ENCODE peak calls at places on chromosomes 11 and 22, in seven cellular contexts. H is body of pancreas, J is HCT116, F is suprapubic skin, Z is sigmoid colon, T is tibial nerve, I is H54. P is an unnamed sample.

GRCh38 chr22:46572911-46573780 is 35.7 kb upstream of the CELSR1 start:
- DNase-seq in J (no peak), F (peak), T (peak), I (no peak), Z (peak), H (peak), P (no peak)

GRCh38 chr11:7892059-7892699 is 38.9 kb downstream of the OR10A6 start:
- DNase-seq in H (no peak), I (peak), J (no peak), F (no peak), T (no peak), Z (no peak), P (no peak)

GRCh38 chr11:102062106-102062505 is 14.9 kb downstream of the CFAP300 start:
- DNase-seq in J (no peak), I (no peak), H (no peak), T (no peak), F (no peak), Z (no peak), P (no peak)

GRCh38 chr11:115500547-115501503 is 3.4 kb downstream of the CADM1 start:
- DNase-seq in Z (no peak), T (no peak), J (no peak), F (no peak), I (no peak), H (no peak), P (no peak)

GRCh38 chr11:11416917-11417316 is 63.9 kb upstream of the CSNK2A3 start:
- DNase-seq in H (no peak), Z (no peak), F (no peak), I (peak), J (no peak), T (no peak), P (no peak)

GRCh38 chr11:120125005-120125404 is 12.9 kb downstream of the TRIM29 start:
- DNase-seq in T (no peak), Z (no peak), F (peak), I (peak), J (peak), H (no peak), P (no peak)

GRCh38 chr11:63020671-63021255 is 5.1 kb upstream of the SLC22A8 start:
- DNase-seq in H (no peak), Z (no peak), T (no peak), J (peak), I (peak), F (no peak), P (no peak)

GRCh38 chr22:40009231-40009769 is 14.5 kb downstream of the FAM83F start:
- DNase-seq in J (no peak), F (no peak), H (peak), I (peak), T (no peak), Z (no peak), P (no peak)

GRCh38 chr22:47376322-47376700 is 613.9 kb downstream of the TBC1D22A start:
- DNase-seq in I (no peak), T (no peak), J (no peak), Z (peak), F (peak), H (no peak), P (no peak)

GRCh38 chr22:50244420-50245213 is at the start of gene TUBGCP6:
- DNase-seq in J (peak), I (peak), H (peak), Z (peak), T (peak), F (peak), P (peak)
- TF ChIP-seq POLR2A in J (peak), I (peak), H (peak), Z (peak), T (peak), F (peak), P (peak)

DNA sequence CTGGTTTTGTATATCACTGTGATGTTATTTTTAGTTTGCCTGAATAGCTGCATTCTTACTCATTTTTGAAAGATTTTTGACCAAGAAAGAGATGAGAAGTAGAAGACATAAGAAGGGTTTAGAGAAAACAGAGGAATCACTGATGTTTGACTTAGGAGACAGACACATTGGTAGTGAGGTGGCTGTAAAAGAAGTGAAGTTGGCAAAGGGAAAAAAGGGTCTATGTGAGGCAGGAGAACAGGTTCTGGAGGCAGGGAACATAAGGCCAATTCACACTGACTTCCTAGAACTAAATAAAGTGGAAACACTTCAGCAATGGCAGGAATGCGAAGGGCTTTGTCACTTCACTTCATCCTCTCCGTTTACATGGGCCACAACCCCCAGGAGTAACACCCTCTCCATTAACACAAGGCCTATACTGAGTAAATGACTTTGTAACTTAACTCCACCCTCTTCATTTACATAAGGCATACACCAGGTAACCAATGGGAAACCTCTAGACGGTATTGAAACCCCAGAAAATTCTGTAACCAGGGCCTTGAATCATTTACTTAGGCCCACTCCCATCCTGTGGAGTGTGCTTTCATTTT is 36.6 kb downstream of the CTSC start:
- DNase-seq in H (no peak), Z (no peak), F (no peak), J (no peak), I (no peak), T (no peak), P (no peak)
- TF ChIP-seq POLR2A in H (no peak), Z (no peak), F (no peak), J (no peak), I (no peak), T (no peak), P (no peak)

GRCh38 chr11:3641701-3642070 is at the start of gene ART5:
- DNase-seq in J (no peak), H (no peak), T (no peak), Z (no peak), I (no peak), F (no peak), P (no peak)

GRCh38 chr11:3641191-3641590 is 601 bp downstream of the ART5 start:
- DNase-seq in I (no peak), J (no peak), F (no peak), T (no peak), H (no peak), Z (no peak), P (no peak)

GRCh38 chr11:3644817-3645235 is at the start of gene ART1:
- DNase-seq in Z (no peak), F (no peak), J (peak), I (no peak), H (no peak), T (no peak), P (no peak)

GRCh38 chr11:3639841-3640240 is 2.0 kb downstream of the ART5 start:
- DNase-seq in F (no peak), T (no peak), J (no peak), H (no peak), I (no peak), Z (no peak), P (no peak)

GRCh38 chr11:3642071-3642951 is 519 bp upstream of the ART5 start:
- DNase-seq in J (peak), H (peak), I (peak), Z (peak), T (peak), F (peak), P (peak)
- TF ChIP-seq POLR2A in J (no peak), H (no peak), I (no peak), Z (no peak), T (no peak), F (no peak), P (no peak)

GRCh38 chr22:22408731-22409696 is 99.5 kb downstream of the ZNF280B start:
- DNase-seq in H (peak), T (peak), I (no peak), Z (no peak), J (peak), F (no peak), P (peak)
- TF ChIP-seq POLR2A in H (no peak), T (no peak), I (no peak), Z (no peak), J (no peak), F (no peak), P (no peak)

GRCh38 chr11:13368041-13368446 is 90.5 kb downstream of the BMAL1 start:
- DNase-seq in F (no peak), I (no peak), T (no peak), Z (no peak), J (no peak), H (no peak), P (no peak)
- TF ChIP-seq POLR2A in F (no peak), I (no peak), T (no peak), Z (no peak), J (no peak), H (no peak), P (no peak)

DNA sequence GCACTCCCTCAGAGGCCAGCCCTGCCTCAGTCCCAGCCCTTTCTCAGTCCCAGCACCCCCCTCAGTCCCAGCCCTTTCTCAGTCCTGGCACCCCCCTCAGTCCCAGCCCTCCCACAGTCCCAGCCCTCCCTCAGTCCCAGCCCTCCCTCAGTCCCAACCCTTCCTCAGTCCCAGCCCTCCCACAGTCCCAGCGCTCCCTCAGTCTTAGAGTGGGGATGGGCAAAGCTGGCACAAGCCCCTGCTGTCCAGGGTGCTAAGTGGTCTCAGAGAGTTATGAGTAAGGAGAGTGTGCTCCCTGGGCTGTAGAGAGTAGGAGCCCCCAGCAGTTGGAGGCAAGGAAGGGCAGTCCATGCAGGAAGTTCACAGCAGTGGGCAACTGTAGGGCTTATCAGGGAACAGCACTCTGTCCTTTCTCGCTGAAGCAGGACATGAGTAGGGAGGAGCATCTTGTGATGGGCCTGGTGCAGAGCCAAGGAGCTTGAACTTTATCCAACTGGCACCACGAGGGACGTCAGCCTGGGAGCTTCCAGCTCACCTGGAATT is 51.4 kb upstream of the CRYBB3 start:
- DNase-seq in I (no peak), J (no peak), Z (peak), H (peak), T (no peak), F (no peak), P (no peak)
- TF ChIP-seq POLR2A in I (no peak), J (no peak), Z (no peak), H (no peak), T (no peak), F (no peak), P (no peak)

GRCh38 chr22:20779014-20779812 is 5.3 kb downstream of the SERPIND1 start:
- DNase-seq in H (no peak), F (no peak), T (peak), Z (no peak), J (no peak), I (no peak), P (no peak)
- TF ChIP-seq POLR2A in H (no peak), F (no peak), T (no peak), Z (no peak), J (no peak), I (no peak), P (no peak)

GRCh38 chr11:128517457-128518230 is 69.7 kb downstream of the ETS1 start:
- DNase-seq in Z (no peak), H (no peak), T (no peak), J (no peak), I (no peak), F (no peak), P (no peak)
- TF ChIP-seq POLR2A in Z (no peak), H (no peak), T (no peak), J (no peak), I (no peak), F (no peak), P (no peak)

DNA sequence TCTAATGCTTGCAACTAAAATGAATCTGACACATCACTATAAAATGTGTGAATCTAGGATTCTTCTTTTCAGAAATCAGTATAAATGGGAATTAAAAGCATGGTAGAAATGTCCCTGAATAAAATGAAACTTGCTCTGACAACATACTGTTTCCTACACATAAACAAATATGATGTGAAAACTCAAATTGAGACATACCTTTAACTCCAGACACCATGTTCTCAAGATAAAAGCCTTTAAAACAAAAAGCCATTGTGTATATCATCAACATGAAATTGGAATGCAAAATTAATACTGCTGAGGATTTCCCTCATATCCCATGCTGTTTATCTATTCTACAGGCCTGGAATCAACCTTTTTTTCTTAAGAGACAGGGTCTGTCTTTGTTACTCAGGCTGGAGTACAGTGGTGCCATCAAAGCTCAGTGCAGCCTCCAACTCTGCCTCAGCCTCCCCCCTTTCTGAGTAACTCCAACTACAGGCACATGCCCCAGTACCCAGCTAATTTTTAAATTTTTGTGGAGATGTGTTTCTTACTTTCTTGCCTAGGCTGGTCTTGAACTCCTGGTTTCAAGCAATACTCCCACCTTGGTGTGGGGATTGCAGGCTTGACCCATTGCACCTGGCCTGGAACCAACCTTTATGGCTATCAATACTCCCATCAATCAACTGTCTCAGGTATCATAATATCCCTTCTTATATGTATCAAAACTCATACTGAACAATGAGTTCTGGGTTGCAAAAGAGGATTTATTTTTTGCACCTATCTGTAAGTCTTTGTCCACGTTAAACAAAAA is 6.7 kb downstream of the TAF1D start:
- DNase-seq in H (no peak), J (no peak), T (no peak), F (no peak), Z (no peak), I (no peak), P (no peak)
- TF ChIP-seq POLR2A in H (no peak), J (no peak), T (no peak), F (no peak), Z (no peak), I (no peak), P (no peak)

GRCh38 chr22:41831383-41831782 is 1.5 kb upstream of the SREBF2 start:
- DNase-seq in Z (no peak), T (no peak), I (no peak), F (no peak), J (no peak), H (no peak), P (no peak)

GRCh38 chr22:41832553-41833368 is at the start of gene SREBF2:
- DNase-seq in J (peak), I (peak), F (peak), Z (peak), T (peak), H (peak), P (peak)

GRCh38 chr22:41834005-41834975 is 1.4 kb downstream of the SREBF2 start:
- DNase-seq in Z (no peak), H (no peak), F (no peak), T (no peak), J (no peak), I (no peak), P (no peak)

GRCh38 chr22:41831828-41832552 is 915 bp upstream of the SREBF2 start:
- DNase-seq in J (no peak), H (no peak), F (no peak), T (no peak), Z (no peak), I (no peak), P (no peak)

DNA sequence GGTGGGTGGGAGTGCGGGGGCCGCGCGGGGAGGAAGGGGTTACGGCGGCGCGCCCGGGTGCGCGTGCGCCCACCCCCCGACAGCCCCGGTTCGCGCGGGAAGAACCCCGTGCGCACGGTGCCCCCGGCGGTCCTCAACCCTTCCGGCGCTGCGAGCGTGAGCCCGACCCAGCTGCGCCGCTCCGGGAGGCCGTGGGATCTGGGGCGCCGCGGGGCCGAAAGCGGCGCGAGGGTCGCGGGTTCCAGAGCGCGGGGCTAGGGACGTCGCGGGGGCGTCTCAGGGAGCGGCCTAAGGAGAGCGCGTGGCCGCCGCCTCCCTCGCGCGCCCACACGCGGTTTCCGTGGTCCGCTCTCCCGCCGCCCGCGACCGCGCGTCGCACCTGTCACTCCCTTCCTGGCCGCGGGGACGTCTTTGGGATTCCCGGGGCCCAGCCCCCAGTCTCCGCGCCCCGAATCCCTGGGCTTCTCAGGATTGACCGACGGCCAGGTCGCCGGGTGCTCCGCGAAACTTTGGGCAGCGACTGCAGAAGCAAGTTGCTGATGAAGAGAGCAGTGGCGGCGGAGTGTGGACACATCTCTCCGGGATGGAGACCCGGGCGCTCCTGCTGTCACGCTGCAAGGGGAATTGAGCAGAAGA is 582 bp downstream of the SREBF2 start:
- DNase-seq in F (peak), H (peak), I (no peak), J (no peak), T (peak), Z (peak), P (peak)
- TF ChIP-seq POLR2A in F (no peak), H (no peak), I (no peak), J (no peak), T (no peak), Z (no peak), P (no peak)